ENCODE peak calls at places on chromosomes 4 and X, in five cellular contexts. D is fibroblast of pulmonary artery, O is GM23338, K is endothelial cell, A is hepatocyte. L is an unnamed sample.

GRCh38 chrX:6325437-6325836 is 96.8 kb upstream of the NLGN4X start:
- DNase-seq in D (no peak), O (peak), K (no peak), A (peak), L (no peak)

GRCh38 chr4:122826596-122827257 is at the start of gene FGF2:
- DNase-seq in D (peak), O (peak), K (peak), A (peak), L (peak)

GRCh38 chr4:77167866-77168265 is 10.9 kb downstream of the CCNG2 start:
- DNase-seq in D (no peak), O (no peak), K (no peak), A (no peak), L (peak)

GRCh38 chr4:2058264-2059033 is 678 bp upstream of the NAT8L start:
- DNase-seq in D (no peak), O (peak), K (no peak), A (peak), L (no peak)

GRCh38 chr4:622071-622995 is 3.0 kb upstream of the PDE6B start:
- DNase-seq in D (peak), O (no peak), K (no peak), A (no peak), L (no peak)

GRCh38 chr4:152106113-152106763 is 345.4 kb upstream of the GATB start:
- DNase-seq in D (peak), O (peak), K (peak), A (peak), L (no peak)

GRCh38 chr4:138576684-138577083 is 334.5 kb upstream of the SLC7A11 start:
- DNase-seq in D (peak), O (peak), K (peak), A (peak), L (peak)

GRCh38 chr4:42487230-42487629 is 89.9 kb downstream of the SHISA3 start:
- DNase-seq in D (no peak), O (no peak), K (no peak), A (no peak), L (no peak)

GRCh38 chr4:38367642-38368189 is 296.3 kb upstream of the KLF3 start:
- DNase-seq in D (no peak), O (no peak), K (no peak), A (no peak), L (no peak)

GRCh38 chr4:158094413-158095110 is 78.3 kb downstream of the GASK1B start:
- DNase-seq in D (peak), O (peak), K (no peak), A (peak), L (no peak)

GRCh38 chrX:119071381-119071780 is 1.4 kb upstream of the CT47C1 start:
- DNase-seq in D (no peak), O (no peak), K (no peak), A (no peak), L (peak)

GRCh38 chr4:148044889-148045352 is 313.0 kb downstream of the ARHGAP10 start:
- DNase-seq in D (no peak), O (no peak), K (no peak), A (no peak), L (no peak)

GRCh38 chr4:96099031-96099430 is 259.1 kb downstream of the PDHA2 start:
- DNase-seq in D (peak), O (no peak), K (no peak), A (no peak), L (no peak)

GRCh38 chr4:51932261-51932660 is 87.9 kb downstream of the LRRC66 start:
- DNase-seq in D (peak), O (no peak), K (no peak), A (no peak), L (no peak)

GRCh38 chr4:19429684-19430083 is 822.0 kb upstream of the SLIT2 start:
- DNase-seq in D (no peak), O (peak), K (no peak), A (no peak), L (no peak)

GRCh38 chrX:71996826-71997225 is 86.2 kb downstream of the NHSL2 start:
- DNase-seq in D (peak), O (peak), K (no peak), A (no peak), L (no peak)

GRCh38 chrX:40096395-40097091 is 1.2 kb downstream of the BCOR start:
- DNase-seq in D (no peak), O (no peak), K (peak), A (peak), L (peak)

GRCh38 chr4:183760326-183760725 is 101.2 kb downstream of the TRAPPC11 start:
- DNase-seq in D (no peak), O (no peak), K (no peak), A (peak), L (no peak)

GRCh38 chr4:113826431-113826830 is 64.9 kb upstream of the CAMK2D start:
- DNase-seq in D (no peak), O (no peak), K (no peak), A (no peak), L (no peak)

GRCh38 chrX:114924423-114924822 is 93.0 kb downstream of the IL13RA2 start:
- DNase-seq in D (peak), O (no peak), K (no peak), A (no peak), L (no peak)

GRCh38 chr4:84971319-84971932 is 4.9 kb upstream of the WDFY3 start:
- DNase-seq in D (peak), O (peak), K (no peak), A (peak), L (peak)

GRCh38 chrX:22542641-22543040 is 269.9 kb downstream of the CBLL2 start:
- DNase-seq in D (no peak), O (no peak), K (no peak), A (no peak), L (no peak)

GRCh38 chrX:46620505-46620904 is 46.9 kb downstream of the CHST7 start:
- DNase-seq in D (peak), O (no peak), K (no peak), A (no peak), L (no peak)

GRCh38 chr4:165740911-165741310 is 132.1 kb upstream of the TLL1 start:
- DNase-seq in D (peak), O (no peak), K (no peak), A (no peak), L (no peak)

GRCh38 chr4:165476214-165477098 is 97.6 kb downstream of the CPE start:
- DNase-seq in D (peak), O (no peak), K (no peak), A (peak), L (no peak)

GRCh38 chr4:176538217-176538925 is 218.6 kb downstream of the SPCS3 start:
- DNase-seq in D (peak), O (no peak), K (no peak), A (no peak), L (no peak)

GRCh38 chr4:15695240-15695699 is 7.6 kb upstream of the BST1 start:
- DNase-seq in D (peak), O (peak), K (no peak), A (no peak), L (no peak)

GRCh38 chrX:105608745-105609144 is 213.6 kb upstream of the NRK start:
- DNase-seq in D (peak), O (no peak), K (no peak), A (no peak), L (no peak)

GRCh38 chrX:18424482-18425198 is 768 bp upstream of the CDKL5 start:
- DNase-seq in D (peak), O (peak), K (peak), A (peak), L (peak)

GRCh38 chr4:145217339-145217738 is 37.0 kb upstream of the OTUD4 start:
- DNase-seq in D (no peak), O (peak), K (no peak), A (no peak), L (no peak)

GRCh38 chr4:78953231-78953630 is 14.0 kb upstream of the PAQR3 start:
- DNase-seq in D (no peak), O (no peak), K (no peak), A (no peak), L (no peak)

GRCh38 chr4:134202136-134202535 is 547 bp upstream of the PABPC4L start:
- DNase-seq in D (no peak), O (no peak), K (no peak), A (no peak), L (no peak)

GRCh38 chr4:3302164-3302785 is 9.5 kb downstream of the RGS12 start:
- DNase-seq in D (no peak), O (no peak), K (no peak), A (no peak), L (no peak)

GRCh38 chr4:169665039-169665732 is 44.8 kb downstream of the CLCN3 start:
- DNase-seq in D (no peak), O (no peak), K (no peak), A (no peak), L (no peak)

GRCh38 chr4:80173841-80174240 is 23.5 kb upstream of the PRDM8 start:
- DNase-seq in D (peak), O (no peak), K (no peak), A (no peak), L (no peak)

GRCh38 chrX:9905288-9905687 is 61.9 kb upstream of the CLDN34 start:
- DNase-seq in D (peak), O (no peak), K (no peak), A (no peak), L (no peak)

GRCh38 chr4:111475696-111476095 is 669.6 kb upstream of the FAM241A start:
- DNase-seq in D (no peak), O (no peak), K (no peak), A (no peak), L (no peak)

DNA sequence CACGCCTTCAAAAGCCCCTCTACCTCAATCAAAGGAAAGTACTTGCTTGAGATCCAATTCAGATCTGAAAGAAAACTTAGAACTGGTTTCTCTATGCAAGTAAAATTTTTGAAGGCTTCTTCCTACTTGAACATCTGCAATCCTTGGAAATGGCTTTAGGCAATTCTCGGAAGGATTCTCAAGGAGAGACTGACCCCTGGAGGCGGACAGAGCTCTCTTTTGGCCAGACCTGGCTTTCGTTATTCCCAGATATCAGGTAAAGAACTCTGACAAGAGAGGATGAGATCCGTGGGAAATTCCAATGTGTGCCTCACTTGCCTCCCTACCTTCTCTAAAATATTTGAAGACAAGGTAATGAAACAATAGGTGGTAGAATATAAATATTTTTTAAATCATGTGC is 670.3 kb upstream of the FAM241A start:
- DNase-seq in D (peak), O (peak), K (peak), A (peak), L (no peak)
- TF ChIP-seq CTCF in D (peak), O (peak), K (peak), A (peak), L (no peak)

DNA sequence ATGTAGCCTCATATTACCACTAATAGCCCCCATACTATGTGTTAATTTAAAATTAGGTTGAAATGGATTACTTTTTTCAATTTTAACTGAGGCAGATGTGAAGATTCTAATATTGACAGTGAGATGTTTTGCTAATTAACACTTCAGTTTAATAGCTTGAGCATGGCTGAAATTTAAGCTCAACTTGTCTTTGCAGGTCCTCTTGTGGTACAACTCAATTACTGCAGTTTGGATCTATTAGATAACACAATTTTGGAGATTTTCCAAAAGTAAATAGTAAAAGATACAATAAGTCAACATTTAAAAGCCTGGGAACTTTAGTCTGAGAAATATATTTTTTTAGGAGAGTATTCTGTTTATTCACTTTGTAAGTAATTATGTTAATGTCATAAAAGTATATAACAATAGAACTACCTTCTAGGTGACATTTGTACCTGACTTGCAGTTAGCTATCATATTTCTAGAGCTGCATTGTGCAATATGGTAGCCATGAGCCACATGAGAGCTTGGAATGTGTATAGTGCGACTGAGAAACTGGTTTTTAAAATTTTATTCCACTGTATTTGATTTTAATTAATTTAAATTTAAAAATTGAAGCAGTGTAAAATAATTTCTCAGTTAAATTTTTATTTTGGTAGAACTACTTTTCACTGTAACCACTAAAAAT is 73.1 kb upstream of the FMR1 start:
- DNase-seq in D (no peak), O (peak), K (no peak), A (no peak), L (no peak)
- TF ChIP-seq CTCF in D (no peak), O (peak), K (peak), A (peak), L (peak)

GRCh38 chr4:94466923-94467322 is 15.2 kb downstream of the PDLIM5 start:
- DNase-seq in D (no peak), O (no peak), K (no peak), A (no peak), L (no peak)

GRCh38 chr4:94463771-94464170 is 12.0 kb downstream of the PDLIM5 start:
- DNase-seq in D (no peak), O (no peak), K (no peak), A (no peak), L (no peak)

GRCh38 chr4:94468093-94468492 is 16.4 kb downstream of the PDLIM5 start:
- DNase-seq in D (no peak), O (no peak), K (no peak), A (no peak), L (no peak)

GRCh38 chr4:94472056-94472826 is 20.5 kb downstream of the PDLIM5 start:
- DNase-seq in D (peak), O (no peak), K (no peak), A (no peak), L (no peak)

DNA sequence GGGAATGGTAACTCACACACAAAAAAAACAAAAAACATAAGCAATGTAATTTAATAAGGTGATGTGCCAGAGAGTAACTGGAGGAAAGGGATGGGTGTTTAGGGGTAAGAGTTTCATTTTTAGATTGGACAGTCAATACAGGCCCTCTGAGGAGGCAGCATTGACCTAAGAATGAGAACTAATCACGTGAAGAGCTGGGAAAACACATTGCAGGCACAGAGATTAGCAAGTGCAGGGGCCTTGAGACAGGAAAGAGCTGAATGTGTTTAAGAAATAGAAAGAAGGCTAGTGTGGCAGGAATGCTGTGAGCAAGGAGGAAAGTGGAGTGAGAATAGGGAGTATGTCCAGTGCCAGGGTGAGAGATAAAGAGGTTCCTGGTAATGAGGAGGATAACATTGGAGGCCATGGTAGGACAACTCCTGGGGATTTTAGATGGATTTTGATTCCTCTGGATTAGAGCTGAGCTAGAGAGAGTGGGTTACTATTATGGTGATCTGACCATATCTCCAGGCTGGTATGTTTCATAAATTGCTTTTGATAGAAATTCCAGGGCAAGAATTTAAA is 17.6 kb downstream of the PDLIM5 start:
- DNase-seq in D (no peak), O (no peak), K (no peak), A (no peak), L (no peak)
- TF ChIP-seq CTCF in D (no peak), O (no peak), K (no peak), A (no peak), L (no peak)

GRCh38 chrX:57453901-57454300 is 137.9 kb upstream of the ZXDB start:
- DNase-seq in D (peak), O (peak), K (peak), A (no peak), L (peak)
- TF ChIP-seq CTCF in D (peak), O (peak), K (no peak), A (peak), L (peak)

GRCh38 chr4:186554485-186554884 is 882 bp downstream of the MTNR1A start:
- DNase-seq in D (peak), O (peak), K (peak), A (peak), L (no peak)
- TF ChIP-seq CTCF in D (peak), O (peak), K (no peak), A (peak), L (no peak)

L was measured in MM.1S.